ENCODE peak calls at places on chromosomes 12 and 14, in six cellular contexts. One of them, this sample, is unnamed.

GRCh38 chr12:42128888-42129287 is 15.8 kb downstream of the GXYLT1 start:
- DNase-seq in aorta: no peak
- DNase-seq in K562: no peak
- DNase-seq in ovary: no peak
- DNase-seq in cardiac fibroblast: no peak
- DNase-seq in astrocyte: no peak
- DNase-seq in this sample: no peak

GRCh38 chr12:80064269-80064668 is 35.1 kb upstream of the OTOGL start:
- DNase-seq in astrocyte: peak; percentile 80
- DNase-seq in ovary: no peak
- DNase-seq in cardiac fibroblast: no peak
- DNase-seq in K562: no peak
- DNase-seq in aorta: no peak
- DNase-seq in this sample: no peak

GRCh38 chr14:90388982-90389381 is 7.8 kb upstream of the CALM1 start:
- DNase-seq in K562: no peak
- DNase-seq in ovary: no peak
- DNase-seq in cardiac fibroblast: peak; percentile 46
- DNase-seq in aorta: no peak
- DNase-seq in astrocyte: no peak
- DNase-seq in this sample: no peak

GRCh38 chr14:100158566-100159106 is 809 bp downstream of the DEGS2 start:
- DNase-seq in cardiac fibroblast: no peak
- DNase-seq in ovary: no peak
- DNase-seq in K562: no peak
- DNase-seq in aorta: no peak
- DNase-seq in astrocyte: no peak
- DNase-seq in this sample: no peak

GRCh38 chr12:75345531-75345930 is 11.1 kb downstream of the GLIPR1L1 start:
- DNase-seq in cardiac fibroblast: peak; percentile 20
- DNase-seq in ovary: no peak
- DNase-seq in aorta: no peak
- DNase-seq in astrocyte: no peak
- DNase-seq in K562: no peak
- DNase-seq in this sample: no peak

GRCh38 chr12:1657616-1658167 is 28.7 kb downstream of the WNT5B start:
- DNase-seq in ovary: no peak
- DNase-seq in K562: no peak
- DNase-seq in cardiac fibroblast: no peak
- DNase-seq in astrocyte: no peak
- DNase-seq in aorta: no peak
- DNase-seq in this sample: no peak

GRCh38 chr14:82387699-82388098 is 854.0 kb upstream of the SEL1L start:
- DNase-seq in cardiac fibroblast: no peak
- DNase-seq in K562: no peak
- DNase-seq in astrocyte: peak; percentile 0
- DNase-seq in aorta: no peak
- DNase-seq in ovary: no peak
- DNase-seq in this sample: no peak

GRCh38 chr12:71846322-71846940 is 6.9 kb downstream of the TBC1D15 start:
- DNase-seq in aorta: no peak
- DNase-seq in K562: no peak
- DNase-seq in ovary: no peak
- DNase-seq in cardiac fibroblast: peak; percentile 63
- DNase-seq in astrocyte: peak; percentile 6
- DNase-seq in this sample: no peak

GRCh38 chr12:11814362-11814761 is 164.9 kb downstream of the ETV6 start:
- DNase-seq in aorta: no peak
- DNase-seq in K562: no peak
- DNase-seq in ovary: no peak
- DNase-seq in astrocyte: peak; percentile 84
- DNase-seq in cardiac fibroblast: peak; percentile 73
- DNase-seq in this sample: no peak

GRCh38 chr12:115598827-115599226 is 678.7 kb downstream of the MED13L start:
- DNase-seq in aorta: no peak
- DNase-seq in cardiac fibroblast: no peak
- DNase-seq in ovary: peak; percentile 10
- DNase-seq in astrocyte: peak; percentile 27
- DNase-seq in K562: no peak
- DNase-seq in this sample: no peak

DNA sequence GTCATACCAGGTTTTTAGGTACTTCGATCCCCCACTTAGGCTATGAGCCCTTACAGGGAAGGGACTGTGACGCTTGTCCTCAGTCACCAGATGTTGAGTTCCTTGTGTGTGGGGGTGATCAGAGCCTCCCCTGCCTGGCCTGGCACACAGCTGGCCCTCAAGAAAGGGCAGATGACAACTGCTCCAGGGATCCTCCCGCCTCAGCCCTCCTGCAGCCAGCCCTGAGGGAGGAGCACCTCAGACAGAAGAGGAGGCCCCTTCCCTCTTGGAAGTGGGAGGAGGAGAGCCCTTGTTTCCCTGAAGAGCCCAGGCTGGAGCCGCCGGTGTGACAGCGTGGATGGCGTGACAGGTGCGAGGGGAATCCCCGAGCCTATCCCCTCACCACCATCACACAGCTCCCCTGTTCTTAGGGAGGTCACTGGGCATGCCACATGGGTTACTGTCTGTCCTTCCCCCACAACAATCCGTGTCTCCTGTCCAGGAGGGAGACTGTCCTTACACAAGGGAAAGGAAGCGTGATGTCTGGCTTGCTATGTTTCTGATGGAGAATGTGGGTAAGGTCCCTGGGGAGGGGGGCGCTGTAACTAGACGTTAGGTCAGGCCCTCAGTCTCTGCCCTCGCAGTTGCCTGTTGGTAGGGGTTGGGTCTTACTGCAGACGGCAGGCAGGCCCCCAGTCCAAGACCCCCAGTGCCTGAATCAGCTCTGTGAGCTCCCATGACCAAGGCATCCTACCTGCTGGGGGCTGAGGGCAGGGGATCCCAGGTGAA is 31.5 kb downstream of the P2RX4 start:
- DNase-seq in K562: no peak
- DNase-seq in ovary: peak; percentile 53
- DNase-seq in cardiac fibroblast: no peak
- DNase-seq in aorta: no peak
- DNase-seq in astrocyte: no peak
- DNase-seq in this sample: no peak
- H3K4me3 ChIP-seq in K562: no peak overlapping the region
- H3K4me3 ChIP-seq in ovary: peak overlapping the region; percentile 16
- H3K4me3 ChIP-seq in cardiac fibroblast: no peak overlapping the region
- H3K4me3 ChIP-seq in aorta: no peak overlapping the region
- H3K4me3 ChIP-seq in astrocyte: no peak overlapping the region
- H3K4me3 ChIP-seq in this sample: no peak overlapping the region

GRCh38 chr12:111175404-111175803 is 193.5 kb downstream of the PHETA1 start:
- DNase-seq in K562: no peak
- DNase-seq in cardiac fibroblast: no peak
- DNase-seq in aorta: no peak
- DNase-seq in ovary: no peak
- DNase-seq in astrocyte: no peak
- DNase-seq in this sample: no peak
- H3K4me3 ChIP-seq in K562: no peak overlapping the region
- H3K4me3 ChIP-seq in cardiac fibroblast: no peak overlapping the region
- H3K4me3 ChIP-seq in aorta: no peak overlapping the region
- H3K4me3 ChIP-seq in ovary: no peak overlapping the region
- H3K4me3 ChIP-seq in astrocyte: no peak overlapping the region
- H3K4me3 ChIP-seq in this sample: no peak overlapping the region

DNA sequence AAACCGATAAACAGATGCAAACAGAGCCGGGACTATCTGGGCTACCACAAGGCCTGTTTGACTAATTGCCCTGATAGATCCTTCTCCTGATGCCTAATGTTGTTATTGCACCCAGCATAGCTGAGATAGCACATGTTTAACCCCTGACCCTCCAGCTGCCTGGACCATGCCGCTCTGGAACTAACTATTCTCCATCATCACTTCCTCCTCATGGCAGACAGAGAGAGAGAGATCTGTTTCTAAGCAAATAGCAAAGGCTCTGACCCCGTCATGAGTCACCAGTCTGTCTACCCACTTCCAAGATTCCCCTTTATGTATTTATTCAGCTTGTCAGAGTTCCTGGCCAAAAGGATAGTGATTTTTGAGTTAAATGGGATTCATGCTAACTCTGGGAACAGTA is 58.2 kb upstream of the FLRT2 start:
- DNase-seq in aorta: no peak
- DNase-seq in ovary: peak; percentile 14
- DNase-seq in cardiac fibroblast: peak; percentile 93
- DNase-seq in K562: no peak
- DNase-seq in astrocyte: peak; percentile 98
- DNase-seq in this sample: peak; percentile 62
- H3K4me3 ChIP-seq in aorta: no peak overlapping the region
- H3K4me3 ChIP-seq in ovary: no peak overlapping the region
- H3K4me3 ChIP-seq in cardiac fibroblast: no peak overlapping the region
- H3K4me3 ChIP-seq in K562: no peak overlapping the region
- H3K4me3 ChIP-seq in astrocyte: no peak overlapping the region
- H3K4me3 ChIP-seq in this sample: no peak overlapping the region

DNA sequence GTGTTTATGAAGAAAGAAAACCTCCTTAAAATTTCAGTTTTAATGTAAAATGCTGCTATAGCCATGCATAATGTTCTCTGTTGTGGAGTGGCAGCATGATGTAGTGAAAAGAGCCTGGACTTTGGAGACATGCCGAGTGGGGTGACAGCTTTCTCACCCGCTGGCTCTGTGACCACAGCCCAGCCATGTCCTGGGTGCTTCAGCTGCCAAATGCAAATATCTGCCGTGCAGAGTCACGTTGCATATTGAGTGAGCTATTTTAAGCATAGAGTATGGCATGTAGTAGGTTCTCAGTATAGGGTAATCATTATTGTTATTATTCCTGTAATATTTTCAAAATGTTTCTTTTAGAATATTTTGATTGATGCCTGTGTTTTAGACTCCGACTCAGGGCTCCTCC is 15.5 kb upstream of the TCTN2 start:
- DNase-seq in cardiac fibroblast: no peak
- DNase-seq in astrocyte: no peak
- DNase-seq in ovary: no peak
- DNase-seq in K562: no peak
- DNase-seq in aorta: no peak
- DNase-seq in this sample: no peak
- H3K4me3 ChIP-seq in cardiac fibroblast: no peak overlapping the region
- H3K4me3 ChIP-seq in astrocyte: no peak overlapping the region
- H3K4me3 ChIP-seq in ovary: no peak overlapping the region
- H3K4me3 ChIP-seq in K562: no peak overlapping the region
- H3K4me3 ChIP-seq in aorta: no peak overlapping the region
- H3K4me3 ChIP-seq in this sample: no peak overlapping the region

GRCh38 chr12:106310687-106311086 is 8.2 kb downstream of the TCP11L2 start:
- DNase-seq in cardiac fibroblast: no peak
- DNase-seq in ovary: no peak
- DNase-seq in aorta: no peak
- DNase-seq in astrocyte: no peak
- DNase-seq in K562: no peak
- DNase-seq in this sample: no peak
- H3K4me3 ChIP-seq in cardiac fibroblast: no peak overlapping the region
- H3K4me3 ChIP-seq in ovary: no peak overlapping the region
- H3K4me3 ChIP-seq in aorta: no peak overlapping the region
- H3K4me3 ChIP-seq in astrocyte: no peak overlapping the region
- H3K4me3 ChIP-seq in K562: no peak overlapping the region
- H3K4me3 ChIP-seq in this sample: no peak overlapping the region

This sample was measured in AG09309.